ENCODE peak calls at places on chromosomes 7 and 10, in five cellular contexts. One of them, this sample, is unnamed.

GRCh38 chr7:50531928-50532327 is 33.3 kb downstream of the DDC start:
- DNase-seq in cardiac muscle cell: no peak
- DNase-seq in fibroblast of lung: peak; percentile 35
- DNase-seq in BE2C: peak; percentile 76
- DNase-seq in HL-60: no peak
- DNase-seq in this sample: no peak

GRCh38 chr7:18762189-18762588 is 266.6 kb downstream of the HDAC9 start:
- DNase-seq in cardiac muscle cell: peak; percentile 3
- DNase-seq in fibroblast of lung: peak; percentile 95
- DNase-seq in BE2C: no peak
- DNase-seq in HL-60: no peak
- DNase-seq in this sample: no peak

GRCh38 chr7:17460665-17461064 is 162.2 kb downstream of the AHR start:
- DNase-seq in cardiac muscle cell: no peak
- DNase-seq in fibroblast of lung: no peak
- DNase-seq in BE2C: no peak
- DNase-seq in HL-60: no peak
- DNase-seq in this sample: no peak

GRCh38 chr10:69567920-69568319 is 5.3 kb downstream of the NEUROG3 start:
- DNase-seq in cardiac muscle cell: peak; percentile 87
- DNase-seq in fibroblast of lung: peak; percentile 45
- DNase-seq in BE2C: no peak
- DNase-seq in HL-60: no peak
- DNase-seq in this sample: no peak

GRCh38 chr10:89426230-89426868 is 12.0 kb downstream of the IFIT5 start:
- DNase-seq in cardiac muscle cell: peak; percentile 67
- DNase-seq in fibroblast of lung: peak; percentile 56
- DNase-seq in BE2C: no peak
- DNase-seq in HL-60: no peak
- DNase-seq in this sample: no peak

GRCh38 chr7:155618708-155619633 is 25.5 kb upstream of the RBM33 start:
- DNase-seq in cardiac muscle cell: no peak
- DNase-seq in fibroblast of lung: peak; percentile 45
- DNase-seq in BE2C: no peak
- DNase-seq in HL-60: no peak
- DNase-seq in this sample: no peak

GRCh38 chr10:125691160-125691981 is 8.4 kb upstream of the TEX36 start:
- DNase-seq in cardiac muscle cell: no peak
- DNase-seq in fibroblast of lung: peak; percentile 95
- DNase-seq in BE2C: no peak
- DNase-seq in HL-60: no peak
- DNase-seq in this sample: no peak

GRCh38 chr10:129853236-129853946 is 110.7 kb downstream of the EBF3 start:
- DNase-seq in cardiac muscle cell: no peak
- DNase-seq in fibroblast of lung: no peak
- DNase-seq in BE2C: no peak
- DNase-seq in HL-60: no peak
- DNase-seq in this sample: no peak

GRCh38 chr10:110758898-110759297 is 112.8 kb upstream of the PDCD4 start:
- DNase-seq in cardiac muscle cell: no peak
- DNase-seq in fibroblast of lung: peak; percentile 85
- DNase-seq in BE2C: no peak
- DNase-seq in HL-60: no peak
- DNase-seq in this sample: no peak

GRCh38 chr10:43076876-43077420 is at the start of gene RET:
- DNase-seq in cardiac muscle cell: peak; percentile 44
- DNase-seq in fibroblast of lung: no peak
- DNase-seq in BE2C: peak; percentile 88
- DNase-seq in HL-60: peak; percentile 51
- DNase-seq in this sample: no peak

GRCh38 chr10:52951819-52952218 is 179.2 kb upstream of the MBL2 start:
- DNase-seq in cardiac muscle cell: peak; percentile 56
- DNase-seq in fibroblast of lung: peak; percentile 1
- DNase-seq in BE2C: peak; percentile 48
- DNase-seq in HL-60: peak; percentile 13
- DNase-seq in this sample: no peak

GRCh38 chr10:52949899-52950298 is 177.3 kb upstream of the MBL2 start:
- DNase-seq in cardiac muscle cell: peak; percentile 10
- DNase-seq in fibroblast of lung: no peak
- DNase-seq in BE2C: no peak
- DNase-seq in HL-60: no peak
- DNase-seq in this sample: no peak

GRCh38 chr10:52954407-52954806 is 181.8 kb upstream of the MBL2 start:
- DNase-seq in cardiac muscle cell: no peak
- DNase-seq in fibroblast of lung: no peak
- DNase-seq in BE2C: no peak
- DNase-seq in HL-60: no peak
- DNase-seq in this sample: no peak

GRCh38 chr10:52952391-52953079 is 180.0 kb upstream of the MBL2 start:
- DNase-seq in cardiac muscle cell: no peak
- DNase-seq in fibroblast of lung: no peak
- DNase-seq in BE2C: no peak
- DNase-seq in HL-60: no peak
- DNase-seq in this sample: no peak

DNA sequence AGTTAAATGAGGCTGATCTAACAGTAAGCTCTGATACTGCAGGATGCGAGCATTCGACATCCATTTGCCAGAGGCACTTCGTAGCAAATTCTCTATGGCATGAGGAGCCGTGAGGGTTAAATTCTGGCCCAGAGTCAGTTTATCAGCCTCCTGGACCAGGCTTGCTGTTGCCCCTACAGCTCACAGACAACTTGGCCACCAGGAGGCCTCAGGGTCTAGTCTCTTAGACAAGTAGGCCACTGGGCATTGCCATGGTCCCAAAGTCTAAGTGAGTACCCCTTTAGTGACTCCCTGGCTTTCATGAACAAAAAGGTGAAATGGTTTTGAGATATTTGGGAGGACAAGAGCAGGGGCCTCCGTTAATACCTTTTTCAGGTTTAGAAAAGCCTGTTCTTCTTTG is 178.0 kb upstream of the MBL2 start:
- DNase-seq in cardiac muscle cell: no peak
- DNase-seq in fibroblast of lung: no peak
- DNase-seq in BE2C: no peak
- DNase-seq in HL-60: no peak
- DNase-seq in this sample: no peak
- TF ChIP-seq CTCF in cardiac muscle cell: no peak
- TF ChIP-seq CTCF in fibroblast of lung: no peak
- TF ChIP-seq CTCF in BE2C: no peak
- TF ChIP-seq CTCF in HL-60: no peak
- TF ChIP-seq CTCF in this sample: no peak

GRCh38 chr7:82816272-82816671 is 346.4 kb downstream of the PCLO start:
- DNase-seq in cardiac muscle cell: no peak
- DNase-seq in fibroblast of lung: no peak
- DNase-seq in BE2C: no peak
- DNase-seq in HL-60: no peak
- DNase-seq in this sample: no peak
- TF ChIP-seq CTCF in cardiac muscle cell: peak; percentile 7
- TF ChIP-seq CTCF in fibroblast of lung: no peak
- TF ChIP-seq CTCF in BE2C: peak; percentile 27
- TF ChIP-seq CTCF in HL-60: no peak
- TF ChIP-seq CTCF in this sample: no peak

GRCh38 chr10:99484626-99485581 is 47.8 kb upstream of the NKX2-3 start:
- DNase-seq in cardiac muscle cell: no peak
- DNase-seq in fibroblast of lung: no peak
- DNase-seq in BE2C: no peak
- DNase-seq in HL-60: no peak
- DNase-seq in this sample: no peak
- TF ChIP-seq CTCF in cardiac muscle cell: no peak
- TF ChIP-seq CTCF in fibroblast of lung: no peak
- TF ChIP-seq CTCF in BE2C: peak; percentile 36
- TF ChIP-seq CTCF in HL-60: no peak
- TF ChIP-seq CTCF in this sample: no peak

DNA sequence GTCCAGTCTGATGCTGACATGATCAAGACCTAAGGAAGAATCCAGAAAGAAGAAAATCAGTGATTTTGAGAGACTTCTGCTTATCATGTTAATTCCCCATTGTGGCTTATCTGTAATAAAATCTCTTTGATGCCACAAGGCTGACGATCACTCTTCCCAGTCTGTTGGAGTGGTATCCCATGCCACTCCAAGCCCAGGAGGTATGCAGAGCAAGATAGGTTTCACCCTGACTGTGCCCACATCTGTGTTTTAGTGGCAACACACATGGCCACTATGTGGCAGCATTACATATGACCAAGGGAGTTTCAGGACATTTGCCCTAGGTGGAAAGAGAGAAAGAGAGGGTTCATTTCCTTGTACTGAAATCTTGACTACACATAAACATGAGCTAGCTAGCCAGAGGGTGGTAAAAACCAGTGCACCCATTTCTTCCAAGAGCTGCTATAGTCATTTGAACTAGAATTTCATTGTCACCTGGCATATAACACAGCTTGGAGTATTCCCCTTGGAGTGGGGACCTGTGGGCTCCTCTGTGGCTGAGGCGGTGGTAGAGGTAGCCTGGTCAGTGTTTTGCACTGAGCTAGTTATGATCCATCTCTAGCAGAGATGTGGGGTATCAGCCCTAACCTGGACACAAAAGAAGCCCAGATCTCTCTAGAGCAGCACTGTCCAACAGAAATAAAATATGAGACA is 20.8 kb downstream of the LAMB4 start:
- DNase-seq in cardiac muscle cell: no peak
- DNase-seq in fibroblast of lung: no peak
- DNase-seq in BE2C: peak; percentile 28
- DNase-seq in HL-60: peak; percentile 35
- DNase-seq in this sample: no peak
- TF ChIP-seq CTCF in cardiac muscle cell: peak; percentile 45
- TF ChIP-seq CTCF in fibroblast of lung: peak; percentile 27
- TF ChIP-seq CTCF in BE2C: peak; percentile 73
- TF ChIP-seq CTCF in HL-60: peak; percentile 52
- TF ChIP-seq CTCF in this sample: no peak

This sample was measured in activated B cell treated with CpG ODN at 0.5 μM for 24 hours.